ENCODE peak calls at places on chromosome 5, in six cellular contexts. Q is WTC11, Z is AG10803, N is RWPE2, M is ovary, O is progenitor cell of endocrine pancreas. U is an unnamed sample.

GRCh38 chr5:76845890-76846289 is 3.9 kb upstream of the S100Z start:
- DNase-seq in O (no peak), Q (no peak), Z (no peak), M (no peak), N (no peak), U (no peak)

GRCh38 chr5:82570-82969 is 9.4 kb upstream of the PLEKHG4B start:
- DNase-seq in Q (no peak), O (no peak), M (no peak), Z (no peak), N (no peak), U (no peak)

GRCh38 chr5:95858023-95858461 is 35.5 kb upstream of the GLRX start:
- DNase-seq in M (peak; percentile 60), Z (peak; percentile 95), O (no peak), N (no peak), Q (no peak), U (peak; percentile 99)

GRCh38 chr5:163478126-163478981 is 17.9 kb downstream of the HMMR start:
- DNase-seq in N (no peak), O (no peak), M (no peak), Z (peak; percentile 28), Q (no peak), U (peak; percentile 51)

GRCh38 chr5:59042201-59042600 is 459.3 kb downstream of the RAB3C start:
- DNase-seq in M (no peak), Z (peak; percentile 68), N (no peak), O (no peak), Q (no peak), U (peak; percentile 73)

GRCh38 chr5:112002368-112002767 is 245.4 kb upstream of the NREP start:
- DNase-seq in Z (no peak), Q (no peak), O (no peak), N (no peak), M (no peak), U (no peak)

GRCh38 chr5:119411935-119412623 is 40.2 kb upstream of the HSD17B4 start:
- DNase-seq in M (peak; percentile 45), N (no peak), Q (peak; percentile 48), Z (peak; percentile 71), O (peak; percentile 24), U (peak; percentile 89)

GRCh38 chr5:44336708-44337107 is 52.5 kb downstream of the FGF10 start:
- DNase-seq in O (no peak), Z (no peak), M (no peak), N (no peak), Q (no peak), U (no peak)

GRCh38 chr5:58021476-58021875 is 438.4 kb downstream of the PLK2 start:
- DNase-seq in M (no peak), O (no peak), Z (no peak), Q (no peak), N (no peak), U (no peak)

GRCh38 chr5:181190711-181191525 is 14.1 kb downstream of the TRIM7 start:
- DNase-seq in M (peak; percentile 70), N (no peak), Z (peak; percentile 47), Q (peak; percentile 48), O (peak; percentile 43), U (peak; percentile 39)

GRCh38 chr5:6287136-6287535 is 91.2 kb downstream of the MED10 start:
- DNase-seq in Q (no peak), Z (no peak), N (no peak), M (no peak), O (no peak), U (no peak)

GRCh38 chr5:173868096-173868879 is 19.9 kb upstream of the CPEB4 start:
- DNase-seq in O (no peak), Z (peak; percentile 29), N (no peak), M (no peak), Q (no peak), U (no peak)

GRCh38 chr5:38655691-38656090 is 99.2 kb upstream of the LIFR start:
- DNase-seq in Q (no peak), Z (no peak), O (no peak), N (no peak), M (no peak), U (no peak)

GRCh38 chr5:102590467-102590866 is 91.7 kb upstream of the SLCO6A1 start:
- DNase-seq in M (no peak), Z (no peak), Q (no peak), O (no peak), N (no peak), U (no peak)

GRCh38 chr5:143153332-143154119 is 250.0 kb downstream of the NR3C1 start:
- DNase-seq in N (no peak), Z (peak; percentile 98), O (no peak), Q (no peak), M (peak; percentile 68), U (peak; percentile 99)

GRCh38 chr5:96927008-96927407 is 8.9 kb upstream of the LNPEP start:
- DNase-seq in N (no peak), O (no peak), M (no peak), Z (peak; percentile 24), Q (no peak), U (peak; percentile 56)

GRCh38 chr5:51385214-51385613 is 2.0 kb downstream of the ISL1 start:
- DNase-seq in O (no peak), M (no peak), Q (no peak), Z (no peak), N (no peak), U (peak; percentile 15)

GRCh38 chr5:77606279-77606678 is 32.2 kb downstream of the OTP start:
- DNase-seq in N (no peak), M (no peak), Q (no peak), O (no peak), Z (no peak), U (no peak)

GRCh38 chr5:148791334-148791667 is 35.1 kb upstream of the ADRB2 start:
- DNase-seq in Q (no peak), O (no peak), N (no peak), Z (peak; percentile 32), M (no peak), U (peak; percentile 13)

GRCh38 chr5:132459031-132459982 is 31.3 kb downstream of the IRF1 start:
- DNase-seq in O (no peak), Q (no peak), Z (peak; percentile 85), N (peak; percentile 7), M (peak; percentile 28), U (peak; percentile 63)

GRCh38 chr5:86617309-86617755 is 409 bp upstream of the COX7C start:
- DNase-seq in O (no peak), M (no peak), N (no peak), Z (no peak), Q (no peak), U (no peak)

GRCh38 chr5:173327948-173328895 is at the start of gene STC2:
- DNase-seq in N (peak; percentile 99), M (peak; percentile 62), Q (peak; percentile 97), O (peak; percentile 79), Z (peak; percentile 94), U (peak; percentile 93)

GRCh38 chr5:51632794-51633193 is 249.5 kb downstream of the ISL1 start:
- DNase-seq in Q (no peak), M (no peak), N (no peak), O (no peak), Z (no peak), U (peak; percentile 26)

GRCh38 chr5:147659166-147659929 is 123.2 kb downstream of the JAKMIP2 start:
- DNase-seq in M (no peak), N (no peak), Z (no peak), Q (no peak), O (no peak), U (no peak)

GRCh38 chr5:149018909-149019443 is 43.9 kb downstream of the SH3TC2 start:
- DNase-seq in M (no peak), O (no peak), Z (peak; percentile 90), N (no peak), Q (no peak), U (peak; percentile 65)

GRCh38 chr5:127586371-127586770 is 62.5 kb upstream of the CTXN3 start:
- DNase-seq in M (no peak), Z (peak; percentile 0), O (no peak), N (no peak), Q (no peak), U (no peak)

GRCh38 chr5:75243100-75243499 is 6.4 kb upstream of the ANKRD31 start:
- DNase-seq in N (no peak), M (no peak), Z (no peak), O (no peak), Q (no peak), U (no peak)

GRCh38 chr5:14757853-14758252 is 93.3 kb downstream of the OTULIN start:
- DNase-seq in Q (no peak), M (no peak), O (no peak), N (no peak), Z (no peak), U (no peak)

GRCh38 chr5:14753292-14753691 is 88.8 kb downstream of the OTULIN start:
- DNase-seq in Q (no peak), M (no peak), Z (no peak), O (no peak), N (no peak), U (no peak)

GRCh38 chr5:14750712-14751111 is 86.2 kb downstream of the OTULIN start:
- DNase-seq in Z (no peak), Q (no peak), M (no peak), N (no peak), O (no peak), U (no peak)

GRCh38 chr5:14752497-14753071 is 88.1 kb downstream of the OTULIN start:
- DNase-seq in Q (no peak), N (no peak), O (no peak), Z (no peak), M (no peak), U (no peak)

DNA sequence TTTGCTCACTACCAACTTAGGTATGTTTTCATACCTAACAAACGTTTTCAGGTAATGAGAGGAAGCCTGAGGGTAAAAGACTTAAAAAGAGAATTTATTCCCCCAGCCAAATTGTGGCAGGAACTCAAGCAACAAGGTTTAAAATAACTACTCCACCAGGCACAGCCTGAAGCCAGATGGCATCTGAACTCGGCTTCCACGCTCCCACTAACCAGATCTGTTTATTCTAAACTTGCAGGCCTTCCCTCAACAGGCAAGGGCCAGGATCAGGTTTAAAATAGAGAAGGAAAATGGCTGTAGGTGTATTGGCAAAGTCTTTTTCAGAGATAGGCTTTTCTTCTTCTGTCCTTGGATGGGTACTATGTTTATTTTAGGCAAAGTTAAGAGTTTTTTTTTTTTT is 89.4 kb downstream of the OTULIN start:
- DNase-seq in Q (no peak), M (no peak), O (no peak), N (no peak), Z (no peak), U (no peak)
- TF ChIP-seq CTCF in Q (no peak), M (no peak), O (no peak), N (no peak), Z (no peak), U (no peak)

GRCh38 chr5:123997354-123998215 is 485.6 kb downstream of the CSNK1G3 start:
- DNase-seq in Z (peak; percentile 87), O (no peak), Q (no peak), N (no peak), M (no peak), U (peak; percentile 44)

GRCh38 chr5:124001216-124001615 is 489.2 kb downstream of the CSNK1G3 start:
- DNase-seq in M (no peak), Z (no peak), O (no peak), Q (no peak), N (no peak), U (no peak)

GRCh38 chr5:124000558-124000957 is 488.6 kb downstream of the CSNK1G3 start:
- DNase-seq in M (no peak), O (no peak), Q (no peak), Z (no peak), N (no peak), U (no peak)
- TF ChIP-seq CTCF in M (no peak), O (no peak), Q (no peak), Z (no peak), N (no peak), U (no peak)

GRCh38 chr5:135553688-135554462 is 18.1 kb upstream of the NEUROG1 start:
- DNase-seq in O (no peak), N (no peak), M (no peak), Z (peak; percentile 21), Q (peak; percentile 66), U (peak; percentile 17)
- TF ChIP-seq CTCF in O (peak; percentile 48), N (peak; percentile 84), M (no peak), Z (peak; percentile 49), Q (no peak), U (peak; percentile 39)

GRCh38 chr5:80346055-80346454 is 26.3 kb downstream of the SPZ1 start:
- DNase-seq in Q (peak; percentile 37), N (no peak), O (no peak), Z (no peak), M (no peak), U (no peak)
- TF ChIP-seq CTCF in Q (peak; percentile 31), N (peak; percentile 66), O (peak; percentile 52), Z (peak; percentile 25), M (no peak), U (peak; percentile 10)